ENCODE peak calls at places on chromosomes 13 and 19, in ten cellular contexts. L is fibroblast of mammary gland, R is left ventricle myocardium inferior, Y is endothelial cell, J is GM13976, E is bronchial epithelial cell, W is brain microvascular endothelial cell, A is fibroblast of the aortic adventitia, Z is neural crest cell, D is colonic mucosa. X is an unnamed sample.

GRCh38 chr13:26719356-26719945 is 41.1 kb downstream of the GPR12 start:
- DNase-seq in L (no peak), R (no peak), Y (peak; percentile 53), J (no peak), E (no peak), W (no peak), A (peak; percentile 4), Z (no peak), D (no peak), X (no peak)

GRCh38 chr19:3450796-3451411 is 29.4 kb downstream of the SMIM24 start:
- DNase-seq in L (peak; percentile 100), R (peak; percentile 65), Y (no peak), J (no peak), E (peak; percentile 95), W (peak; percentile 100), A (peak; percentile 100), Z (no peak), D (no peak), X (no peak)

GRCh38 chr19:28667348-28667977 is 545.5 kb downstream of the UQCRFS1 start:
- DNase-seq in L (no peak), R (no peak), Y (no peak), J (no peak), E (no peak), W (no peak), A (no peak), Z (no peak), D (no peak), X (no peak)

GRCh38 chr13:100129605-100130004 is 40.7 kb downstream of the PCCA start:
- DNase-seq in L (no peak), R (no peak), Y (no peak), J (peak; percentile 22), E (no peak), W (no peak), A (no peak), Z (no peak), D (no peak), X (peak; percentile 44)

GRCh38 chr19:6059996-6060599 is 50.2 kb downstream of the RFX2 start:
- DNase-seq in L (no peak), R (no peak), Y (no peak), J (no peak), E (no peak), W (no peak), A (no peak), Z (no peak), D (peak; percentile 16), X (no peak)

GRCh38 chr13:96474158-96474606 is 384.3 kb downstream of the HS6ST3 start:
- DNase-seq in L (no peak), R (no peak), Y (no peak), J (no peak), E (no peak), W (no peak), A (no peak), Z (no peak), D (no peak), X (no peak)

GRCh38 chr19:16034958-16035560 is 41.2 kb upstream of the TPM4 start:
- DNase-seq in L (no peak), R (no peak), Y (no peak), J (peak; percentile 26), E (no peak), W (no peak), A (no peak), Z (no peak), D (no peak), X (no peak)

GRCh38 chr13:76769238-76769859 is 116.9 kb downstream of the KCTD12 start:
- DNase-seq in L (no peak), R (no peak), Y (no peak), J (no peak), E (no peak), W (no peak), A (no peak), Z (no peak), D (no peak), X (no peak)

GRCh38 chr19:7333198-7334118 is 15.3 kb upstream of the ARHGEF18 start:
- DNase-seq in L (peak; percentile 12), R (peak; percentile 29), Y (no peak), J (peak; percentile 64), E (peak; percentile 35), W (no peak), A (peak; percentile 30), Z (no peak), D (no peak), X (no peak)

GRCh38 chr19:7340959-7341837 is 7.5 kb upstream of the ARHGEF18 start:
- DNase-seq in L (peak; percentile 72), R (peak; percentile 82), Y (peak; percentile 94), J (peak; percentile 54), E (peak; percentile 44), W (peak; percentile 72), A (peak; percentile 82), Z (peak; percentile 97), D (peak; percentile 89), X (no peak)

GRCh38 chr19:7342143-7342542 is 6.6 kb upstream of the ARHGEF18 start:
- DNase-seq in L (no peak), R (no peak), Y (no peak), J (no peak), E (no peak), W (no peak), A (no peak), Z (no peak), D (no peak), X (no peak)

GRCh38 chr19:7336321-7336973 is 12.3 kb upstream of the ARHGEF18 start:
- DNase-seq in L (no peak), R (no peak), Y (no peak), J (no peak), E (no peak), W (no peak), A (no peak), Z (no peak), D (no peak), X (no peak)

DNA sequence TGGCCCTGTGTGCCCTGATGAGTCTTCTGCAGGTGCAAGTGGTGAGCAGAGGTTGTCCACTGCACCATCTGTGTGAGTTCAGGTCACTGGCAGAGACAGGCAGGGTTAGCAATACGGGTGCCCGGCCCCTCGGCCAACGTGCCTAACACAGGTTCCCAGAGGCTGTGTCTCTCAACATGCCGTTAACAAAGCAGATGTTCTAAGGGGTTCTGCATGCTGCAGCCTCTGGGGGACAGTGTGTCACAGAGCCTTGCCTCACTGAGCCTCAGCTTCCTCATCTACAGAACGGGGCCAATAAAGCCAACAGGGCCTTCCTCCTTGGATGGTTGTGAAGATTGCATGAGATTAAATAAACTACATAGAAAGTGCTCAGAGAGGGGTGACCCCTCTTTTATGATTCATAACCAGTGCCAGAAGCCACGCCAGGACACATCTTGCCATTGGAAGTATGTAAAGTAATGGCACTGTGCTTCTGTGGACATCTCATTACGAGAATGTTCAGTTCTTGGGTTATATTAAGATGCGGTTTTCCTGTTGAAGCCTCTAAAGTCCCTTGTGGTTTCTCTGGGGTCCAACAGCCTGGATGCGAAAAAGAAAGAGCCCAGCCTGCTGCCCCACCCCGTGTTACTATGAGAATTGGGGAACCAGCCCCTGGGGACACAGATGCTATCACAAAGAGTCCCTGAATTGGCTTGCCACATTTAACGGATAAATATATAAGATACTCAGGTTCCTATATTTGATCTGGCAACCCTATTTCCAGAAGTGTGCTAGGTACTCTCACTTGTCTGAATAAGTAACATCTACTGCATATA is 11.2 kb upstream of the ARHGEF18 start:
- DNase-seq in L (no peak), R (no peak), Y (no peak), J (peak; percentile 71), E (no peak), W (no peak), A (no peak), Z (no peak), D (no peak), X (peak; percentile 72)
- TF ChIP-seq CTCF in L (no peak), R (no peak), Y (no peak), J (peak; percentile 22), E (no peak), W (no peak), A (no peak), Z (no peak), D (no peak), X (peak; percentile 25)

DNA sequence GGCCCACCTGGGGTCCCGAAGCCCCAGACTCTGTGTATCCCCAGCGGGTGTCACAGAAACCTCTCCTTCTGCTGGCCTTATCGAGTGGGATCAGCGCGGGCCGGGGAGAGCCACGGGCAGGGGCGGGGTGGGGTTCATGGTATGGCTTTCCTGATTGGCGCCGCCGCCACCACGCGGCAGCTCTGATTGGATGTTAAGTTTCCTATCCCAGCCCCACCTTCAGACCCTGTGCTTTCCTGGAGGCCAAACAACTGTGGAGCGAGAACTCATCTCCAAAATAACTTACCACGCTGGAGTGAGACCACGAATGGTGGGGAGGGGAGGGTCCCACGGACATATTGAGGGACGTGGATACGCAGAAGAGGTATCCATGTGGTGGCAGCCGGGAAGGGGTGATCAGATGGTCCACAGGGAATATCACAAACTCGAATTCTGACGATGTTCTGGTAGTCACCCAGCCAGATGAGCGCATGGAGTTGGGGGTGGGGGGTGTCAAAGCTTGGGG is 1.0 kb upstream of the ICAM5 start:
- DNase-seq in L (peak; percentile 45), R (no peak), Y (no peak), J (peak; percentile 80), E (peak; percentile 59), W (no peak), A (no peak), Z (peak; percentile 56), D (peak; percentile 72), X (peak; percentile 78)
- TF ChIP-seq CTCF in L (no peak), R (no peak), Y (no peak), J (no peak), E (no peak), W (no peak), A (no peak), Z (no peak), D (no peak), X (no peak)

GRCh38 chr19:17539288-17540117 is 15.9 kb upstream of the COLGALT1 start:
- DNase-seq in L (peak; percentile 92), R (peak; percentile 95), Y (peak; percentile 95), J (peak; percentile 98), E (peak; percentile 80), W (peak; percentile 99), A (peak; percentile 93), Z (peak; percentile 96), D (peak; percentile 94), X (peak; percentile 95)
- TF ChIP-seq CTCF in L (no peak), R (peak; percentile 70), Y (peak; percentile 11), J (peak; percentile 20), E (peak; percentile 24), W (peak; percentile 44), A (peak; percentile 40), Z (no peak), D (no peak), X (peak; percentile 18)

GRCh38 chr19:45884682-45885555 is 1.0 kb downstream of the IRF2BP1 start:
- DNase-seq in L (no peak), R (no peak), Y (no peak), J (peak; percentile 65), E (no peak), W (no peak), A (no peak), Z (no peak), D (no peak), X (peak; percentile 46)

GRCh38 chr19:45882652-45883585 is 3.0 kb downstream of the IRF2BP1 start:
- DNase-seq in L (peak; percentile 86), R (peak; percentile 73), Y (peak; percentile 94), J (peak; percentile 90), E (peak; percentile 72), W (peak; percentile 81), A (peak; percentile 86), Z (peak; percentile 93), D (peak; percentile 93), X (peak; percentile 87)

GRCh38 chr19:45883881-45884681 is 1.9 kb downstream of the IRF2BP1 start:
- DNase-seq in L (no peak), R (no peak), Y (no peak), J (no peak), E (no peak), W (no peak), A (no peak), Z (no peak), D (no peak), X (no peak)

GRCh38 chr19:45881909-45882528 is 3.9 kb downstream of the IRF2BP1 start:
- DNase-seq in L (no peak), R (no peak), Y (no peak), J (no peak), E (no peak), W (no peak), A (no peak), Z (no peak), D (peak; percentile 86), X (peak; percentile 45)

DNA sequence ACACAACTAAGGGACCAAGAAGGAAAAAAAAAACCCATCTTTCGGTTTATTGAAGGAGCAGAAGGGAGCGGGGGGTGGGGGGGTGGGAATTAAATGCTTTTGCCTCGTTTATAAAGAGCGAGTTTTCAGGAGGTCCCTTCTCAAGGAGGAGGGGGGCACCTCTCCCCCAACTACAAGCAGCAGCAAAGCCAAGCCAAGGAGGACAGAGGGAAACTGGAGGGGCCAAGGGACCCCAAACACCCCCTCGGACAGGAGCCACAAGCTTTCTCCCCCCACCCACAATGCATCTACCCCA is 2.4 kb downstream of the IRF2BP1 start:
- DNase-seq in L (no peak), R (no peak), Y (no peak), J (no peak), E (no peak), W (no peak), A (no peak), Z (no peak), D (no peak), X (no peak)
- TF ChIP-seq CTCF in L (no peak), R (no peak), Y (no peak), J (no peak), E (no peak), W (no peak), A (no peak), Z (peak; percentile 27), D (peak; percentile 47), X (no peak)